ENCODE peak calls at places on chromosome 22, in eight cellular contexts. One of them, this sample, is unnamed.

GRCh38 chr22:23801886-23802377 is 15.2 kb downstream of the SMARCB1 start:
- DNase-seq in transverse colon: no peak
- DNase-seq in uterus: no peak
- DNase-seq in IMR-90: no peak
- DNase-seq in GM12891: no peak
- DNase-seq in esophagus muscularis mucosa: no peak
- DNase-seq in ovary: no peak
- DNase-seq in body of pancreas: no peak
- DNase-seq in this sample: no peak

GRCh38 chr22:48605856-48606255 is 1221.8 kb downstream of the BRD1 start:
- DNase-seq in body of pancreas: peak; percentile 37
- DNase-seq in IMR-90: no peak
- DNase-seq in ovary: no peak
- DNase-seq in esophagus muscularis mucosa: no peak
- DNase-seq in uterus: no peak
- DNase-seq in transverse colon: no peak
- DNase-seq in GM12891: no peak
- DNase-seq in this sample: no peak

GRCh38 chr22:23225724-23226496 is 45.6 kb downstream of the BCR start:
- DNase-seq in IMR-90: no peak
- DNase-seq in esophagus muscularis mucosa: no peak
- DNase-seq in transverse colon: peak; percentile 77
- DNase-seq in ovary: no peak
- DNase-seq in GM12891: no peak
- DNase-seq in body of pancreas: no peak
- DNase-seq in uterus: no peak
- DNase-seq in this sample: peak; percentile 50

GRCh38 chr22:26414347-26414746 is 14.7 kb upstream of the ASPHD2 start:
- DNase-seq in esophagus muscularis mucosa: no peak
- DNase-seq in GM12891: no peak
- DNase-seq in ovary: no peak
- DNase-seq in IMR-90: no peak
- DNase-seq in transverse colon: no peak
- DNase-seq in body of pancreas: no peak
- DNase-seq in uterus: no peak
- DNase-seq in this sample: no peak

GRCh38 chr22:44963832-44964721 is 45.7 kb downstream of the PHF21B start:
- DNase-seq in ovary: no peak
- DNase-seq in IMR-90: no peak
- DNase-seq in esophagus muscularis mucosa: no peak
- DNase-seq in transverse colon: no peak
- DNase-seq in GM12891: no peak
- DNase-seq in body of pancreas: no peak
- DNase-seq in uterus: no peak
- DNase-seq in this sample: no peak

GRCh38 chr22:47565607-47566006 is 803.2 kb downstream of the TBC1D22A start:
- DNase-seq in uterus: no peak
- DNase-seq in GM12891: no peak
- DNase-seq in ovary: no peak
- DNase-seq in IMR-90: no peak
- DNase-seq in body of pancreas: no peak
- DNase-seq in esophagus muscularis mucosa: peak; percentile 85
- DNase-seq in transverse colon: no peak
- DNase-seq in this sample: no peak

GRCh38 chr22:32341122-32341740 is 16.4 kb upstream of the RFPL3 start:
- DNase-seq in uterus: no peak
- DNase-seq in IMR-90: no peak
- DNase-seq in esophagus muscularis mucosa: no peak
- DNase-seq in transverse colon: no peak
- DNase-seq in GM12891: no peak
- DNase-seq in body of pancreas: no peak
- DNase-seq in ovary: no peak
- DNase-seq in this sample: no peak

GRCh38 chr22:44999231-44999630 is 10.6 kb downstream of the PHF21B start:
- DNase-seq in transverse colon: no peak
- DNase-seq in ovary: no peak
- DNase-seq in IMR-90: no peak
- DNase-seq in esophagus muscularis mucosa: no peak
- DNase-seq in GM12891: no peak
- DNase-seq in body of pancreas: no peak
- DNase-seq in uterus: no peak
- DNase-seq in this sample: no peak

GRCh38 chr22:41380993-41381328 is 781 bp upstream of the TEF start:
- DNase-seq in GM12891: no peak
- DNase-seq in body of pancreas: peak; percentile 86
- DNase-seq in transverse colon: peak; percentile 74
- DNase-seq in ovary: no peak
- DNase-seq in esophagus muscularis mucosa: peak; percentile 95
- DNase-seq in uterus: no peak
- DNase-seq in IMR-90: peak; percentile 94
- DNase-seq in this sample: peak; percentile 68

GRCh38 chr22:41383085-41383484 is 1.3 kb downstream of the TEF start:
- DNase-seq in transverse colon: no peak
- DNase-seq in ovary: no peak
- DNase-seq in uterus: no peak
- DNase-seq in IMR-90: no peak
- DNase-seq in body of pancreas: no peak
- DNase-seq in esophagus muscularis mucosa: no peak
- DNase-seq in GM12891: no peak
- DNase-seq in this sample: no peak

GRCh38 chr22:41382610-41383009 is 868 bp downstream of the TEF start:
- DNase-seq in GM12891: no peak
- DNase-seq in IMR-90: no peak
- DNase-seq in uterus: no peak
- DNase-seq in esophagus muscularis mucosa: no peak
- DNase-seq in ovary: no peak
- DNase-seq in transverse colon: no peak
- DNase-seq in body of pancreas: no peak
- DNase-seq in this sample: no peak

GRCh38 chr22:41382098-41382578 is 396 bp downstream of the TEF start:
- DNase-seq in transverse colon: peak; percentile 74
- DNase-seq in esophagus muscularis mucosa: peak; percentile 96
- DNase-seq in uterus: peak; percentile 83
- DNase-seq in IMR-90: no peak
- DNase-seq in ovary: peak; percentile 90
- DNase-seq in body of pancreas: peak; percentile 68
- DNase-seq in GM12891: peak; percentile 80
- DNase-seq in this sample: peak; percentile 51

DNA sequence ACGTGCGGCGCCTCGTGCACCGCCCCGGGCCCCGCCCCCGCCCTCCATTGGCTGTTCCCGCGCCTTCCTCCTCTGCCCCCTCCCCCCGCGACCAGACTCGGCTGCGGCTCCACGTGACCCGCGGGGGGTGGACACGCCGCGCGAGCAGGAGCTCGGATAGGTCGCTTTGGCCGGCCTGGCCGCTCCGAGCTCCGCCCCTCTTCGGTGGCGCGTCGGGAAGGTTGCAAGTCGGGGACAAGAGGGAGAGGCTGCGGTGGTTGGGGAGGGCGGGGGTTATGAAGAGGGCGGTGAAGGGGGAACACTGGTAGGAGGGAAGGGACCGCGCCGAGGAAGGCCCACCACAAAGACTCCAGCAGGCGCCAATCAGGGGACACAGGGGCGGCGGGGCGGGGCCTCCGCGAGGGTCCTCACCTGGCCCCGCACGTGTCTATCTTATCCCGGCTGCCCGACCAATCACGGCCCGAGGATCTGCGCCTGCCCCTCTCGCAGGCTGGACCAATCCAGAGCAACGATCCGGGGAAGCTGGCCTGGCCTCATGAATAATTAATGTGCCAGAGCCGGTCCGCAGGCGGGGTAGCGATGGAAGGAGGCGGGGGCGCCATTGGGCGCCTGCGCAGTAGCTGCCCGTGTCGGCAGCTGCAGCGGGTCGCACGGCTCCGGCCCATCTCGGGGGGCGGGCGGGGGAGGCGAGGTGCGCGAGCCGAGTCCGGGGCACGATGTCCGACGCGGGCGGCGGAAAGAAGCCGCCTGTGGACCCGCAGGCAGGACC is at the start of gene TEF:
- DNase-seq in uterus: peak; percentile 99
- DNase-seq in transverse colon: peak; percentile 99
- DNase-seq in IMR-90: peak; percentile 98
- DNase-seq in ovary: peak; percentile 99
- DNase-seq in esophagus muscularis mucosa: peak; percentile 100
- DNase-seq in body of pancreas: peak; percentile 99
- DNase-seq in GM12891: peak; percentile 99
- DNase-seq in this sample: peak; percentile 92
- TF ChIP-seq POLR2A in uterus: peak; percentile 72
- TF ChIP-seq POLR2A in transverse colon: peak; percentile 80
- TF ChIP-seq POLR2A in IMR-90: peak; percentile 52
- TF ChIP-seq POLR2A in ovary: peak; percentile 75
- TF ChIP-seq POLR2A in esophagus muscularis mucosa: no peak
- TF ChIP-seq POLR2A in body of pancreas: peak; percentile 67
- TF ChIP-seq POLR2A in GM12891: no peak
- TF ChIP-seq POLR2A in this sample: peak; percentile 21

GRCh38 chr22:46043816-46044717 is 67.1 kb upstream of the WNT7B start:
- DNase-seq in esophagus muscularis mucosa: no peak
- DNase-seq in uterus: peak; percentile 57
- DNase-seq in GM12891: no peak
- DNase-seq in IMR-90: no peak
- DNase-seq in transverse colon: peak; percentile 49
- DNase-seq in ovary: peak; percentile 69
- DNase-seq in body of pancreas: peak; percentile 70
- DNase-seq in this sample: no peak

GRCh38 chr22:46047226-46047625 is 70.3 kb upstream of the WNT7B start:
- DNase-seq in GM12891: no peak
- DNase-seq in transverse colon: no peak
- DNase-seq in ovary: peak; percentile 17
- DNase-seq in uterus: peak; percentile 13
- DNase-seq in body of pancreas: peak; percentile 49
- DNase-seq in esophagus muscularis mucosa: no peak
- DNase-seq in IMR-90: no peak
- DNase-seq in this sample: no peak

GRCh38 chr22:46046299-46046685 is 69.3 kb upstream of the WNT7B start:
- DNase-seq in transverse colon: peak; percentile 10
- DNase-seq in ovary: peak; percentile 51
- DNase-seq in IMR-90: no peak
- DNase-seq in body of pancreas: no peak
- DNase-seq in uterus: peak; percentile 19
- DNase-seq in GM12891: no peak
- DNase-seq in esophagus muscularis mucosa: no peak
- DNase-seq in this sample: no peak

GRCh38 chr22:46044718-46045458 is 67.9 kb upstream of the WNT7B start:
- DNase-seq in esophagus muscularis mucosa: no peak
- DNase-seq in uterus: peak; percentile 51
- DNase-seq in IMR-90: no peak
- DNase-seq in body of pancreas: peak; percentile 61
- DNase-seq in ovary: no peak
- DNase-seq in GM12891: no peak
- DNase-seq in transverse colon: peak; percentile 51
- DNase-seq in this sample: no peak

GRCh38 chr22:46045459-46046298 is 68.7 kb upstream of the WNT7B start:
- DNase-seq in esophagus muscularis mucosa: no peak
- DNase-seq in ovary: peak; percentile 53
- DNase-seq in uterus: peak; percentile 32
- DNase-seq in IMR-90: no peak
- DNase-seq in GM12891: no peak
- DNase-seq in body of pancreas: peak; percentile 80
- DNase-seq in transverse colon: peak; percentile 17
- DNase-seq in this sample: no peak
- TF ChIP-seq POLR2A in esophagus muscularis mucosa: no peak
- TF ChIP-seq POLR2A in ovary: no peak
- TF ChIP-seq POLR2A in uterus: peak; percentile 17
- TF ChIP-seq POLR2A in IMR-90: no peak
- TF ChIP-seq POLR2A in GM12891: no peak
- TF ChIP-seq POLR2A in body of pancreas: peak; percentile 90
- TF ChIP-seq POLR2A in transverse colon: no peak
- TF ChIP-seq POLR2A in this sample: no peak

DNA sequence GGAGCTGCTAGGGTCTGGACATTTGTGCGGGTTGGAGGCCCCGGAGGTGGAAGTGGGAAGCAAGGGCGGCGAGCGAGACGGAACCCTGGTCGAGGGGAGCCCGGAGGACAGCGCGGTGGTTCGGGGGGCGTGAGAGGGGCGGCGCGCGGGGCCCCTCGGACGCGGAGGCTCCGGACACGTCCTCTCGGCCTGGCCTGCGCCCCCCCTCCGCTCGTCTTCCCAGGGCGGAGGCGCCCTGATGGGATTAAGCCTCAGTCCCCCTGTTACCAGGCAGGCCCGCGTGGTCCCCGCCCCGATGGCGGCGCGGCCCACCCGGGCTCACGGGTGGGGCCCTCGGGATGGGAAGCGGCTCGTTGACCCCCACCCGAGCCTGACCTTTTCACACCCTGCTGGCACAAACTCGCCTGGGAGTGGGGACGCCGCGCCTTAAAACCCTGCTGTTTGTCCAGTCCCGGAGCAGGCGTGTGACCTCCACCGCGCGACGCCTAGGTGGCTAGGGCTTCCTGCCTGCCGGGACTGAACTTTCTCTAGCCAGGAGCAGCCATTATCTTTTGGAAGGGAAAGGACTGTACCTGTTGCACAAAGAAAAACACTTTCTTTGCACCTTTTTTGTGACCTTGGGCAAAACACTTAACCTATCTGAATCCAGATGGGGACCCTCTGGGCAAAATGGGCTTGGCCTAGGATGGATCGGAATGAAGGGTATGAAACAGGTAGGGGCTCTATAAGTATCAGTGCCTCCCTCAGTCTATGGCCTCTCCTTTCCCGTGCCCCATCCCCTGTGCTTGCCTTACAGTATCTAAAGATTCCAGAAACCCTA is 988 bp downstream of the KIAA1671 start:
- DNase-seq in ovary: peak; percentile 48
- DNase-seq in esophagus muscularis mucosa: no peak
- DNase-seq in body of pancreas: peak; percentile 58
- DNase-seq in uterus: no peak
- DNase-seq in transverse colon: peak; percentile 58
- DNase-seq in IMR-90: no peak
- DNase-seq in GM12891: no peak
- DNase-seq in this sample: no peak
- TF ChIP-seq POLR2A in ovary: no peak
- TF ChIP-seq POLR2A in esophagus muscularis mucosa: no peak
- TF ChIP-seq POLR2A in body of pancreas: no peak
- TF ChIP-seq POLR2A in uterus: no peak
- TF ChIP-seq POLR2A in transverse colon: peak; percentile 32
- TF ChIP-seq POLR2A in IMR-90: no peak
- TF ChIP-seq POLR2A in GM12891: no peak
- TF ChIP-seq POLR2A in this sample: no peak

GRCh38 chr22:37806409-37807338 is 1.1 kb upstream of the GCAT start:
- DNase-seq in esophagus muscularis mucosa: no peak
- DNase-seq in GM12891: no peak
- DNase-seq in uterus: no peak
- DNase-seq in IMR-90: peak; percentile 52
- DNase-seq in transverse colon: no peak
- DNase-seq in body of pancreas: peak; percentile 64
- DNase-seq in ovary: peak; percentile 39
- DNase-seq in this sample: no peak

GRCh38 chr22:37807410-37808293 is at the start of gene GCAT:
- DNase-seq in uterus: peak; percentile 93
- DNase-seq in ovary: peak; percentile 95
- DNase-seq in GM12891: peak; percentile 99
- DNase-seq in body of pancreas: peak; percentile 98
- DNase-seq in IMR-90: peak; percentile 95
- DNase-seq in esophagus muscularis mucosa: peak; percentile 99
- DNase-seq in transverse colon: peak; percentile 96
- DNase-seq in this sample: peak; percentile 94

GRCh38 chr22:37804502-37804885 is 3.2 kb upstream of the GCAT start:
- DNase-seq in IMR-90: no peak
- DNase-seq in esophagus muscularis mucosa: no peak
- DNase-seq in GM12891: no peak
- DNase-seq in body of pancreas: no peak
- DNase-seq in ovary: no peak
- DNase-seq in transverse colon: no peak
- DNase-seq in uterus: no peak
- DNase-seq in this sample: no peak

GRCh38 chr22:37804886-37805857 is 2.6 kb upstream of the GCAT start:
- DNase-seq in GM12891: peak; percentile 61
- DNase-seq in uterus: peak; percentile 89
- DNase-seq in esophagus muscularis mucosa: peak; percentile 95
- DNase-seq in IMR-90: peak; percentile 70
- DNase-seq in body of pancreas: peak; percentile 90
- DNase-seq in transverse colon: peak; percentile 94
- DNase-seq in ovary: peak; percentile 90
- DNase-seq in this sample: no peak

GRCh38 chr22:37805878-37806277 is 1.9 kb upstream of the GCAT start:
- DNase-seq in ovary: no peak
- DNase-seq in esophagus muscularis mucosa: no peak
- DNase-seq in transverse colon: no peak
- DNase-seq in IMR-90: no peak
- DNase-seq in uterus: no peak
- DNase-seq in GM12891: no peak
- DNase-seq in body of pancreas: no peak
- DNase-seq in this sample: no peak
- TF ChIP-seq POLR2A in ovary: no peak
- TF ChIP-seq POLR2A in esophagus muscularis mucosa: no peak
- TF ChIP-seq POLR2A in transverse colon: no peak
- TF ChIP-seq POLR2A in IMR-90: no peak
- TF ChIP-seq POLR2A in uterus: no peak
- TF ChIP-seq POLR2A in GM12891: no peak
- TF ChIP-seq POLR2A in body of pancreas: no peak
- TF ChIP-seq POLR2A in this sample: no peak